ENCODE peak calls at places on chromosomes 12 and 14, in eight cellular contexts. One of them, this sample, is unnamed.

GRCh38 chr14:27050195-27050594 is 452.4 kb upstream of the NOVA1 start:
- DNase-seq in AG09309: no peak
- DNase-seq in neural crest cell: no peak
- DNase-seq in uterus: no peak
- DNase-seq in dorsolateral prefrontal cortex: no peak
- DNase-seq in thoracic aorta: no peak
- DNase-seq in fibroblast of lung: no peak
- DNase-seq in fibroblast of mammary gland: no peak
- DNase-seq in this sample: no peak

GRCh38 chr14:54686219-54686870 is 119.4 kb downstream of the SAMD4A start:
- DNase-seq in fibroblast of mammary gland: peak
- DNase-seq in AG09309: peak
- DNase-seq in neural crest cell: no peak
- DNase-seq in dorsolateral prefrontal cortex: no peak
- DNase-seq in thoracic aorta: peak
- DNase-seq in fibroblast of lung: peak
- DNase-seq in uterus: peak
- DNase-seq in this sample: peak

GRCh38 chr14:58488550-58488949 is 61.0 kb downstream of the KIAA0586 start:
- DNase-seq in dorsolateral prefrontal cortex: no peak
- DNase-seq in uterus: no peak
- DNase-seq in fibroblast of lung: peak
- DNase-seq in fibroblast of mammary gland: peak
- DNase-seq in thoracic aorta: no peak
- DNase-seq in AG09309: no peak
- DNase-seq in neural crest cell: no peak
- DNase-seq in this sample: peak

GRCh38 chr12:89333564-89334252 is 18.6 kb downstream of the DUSP6 start:
- DNase-seq in neural crest cell: no peak
- DNase-seq in fibroblast of mammary gland: no peak
- DNase-seq in thoracic aorta: no peak
- DNase-seq in AG09309: no peak
- DNase-seq in uterus: no peak
- DNase-seq in dorsolateral prefrontal cortex: no peak
- DNase-seq in fibroblast of lung: no peak
- DNase-seq in this sample: no peak

GRCh38 chr12:121264951-121265350 is 31.6 kb downstream of the CAMKK2 start:
- DNase-seq in dorsolateral prefrontal cortex: no peak
- DNase-seq in uterus: no peak
- DNase-seq in thoracic aorta: no peak
- DNase-seq in fibroblast of lung: no peak
- DNase-seq in fibroblast of mammary gland: no peak
- DNase-seq in AG09309: no peak
- DNase-seq in neural crest cell: no peak
- DNase-seq in this sample: no peak

GRCh38 chr14:103634156-103634555 is 5.1 kb downstream of the KLC1 start:
- DNase-seq in neural crest cell: no peak
- DNase-seq in dorsolateral prefrontal cortex: no peak
- DNase-seq in fibroblast of lung: no peak
- DNase-seq in uterus: no peak
- DNase-seq in thoracic aorta: no peak
- DNase-seq in AG09309: no peak
- DNase-seq in fibroblast of mammary gland: peak
- DNase-seq in this sample: no peak

GRCh38 chr14:61101803-61102548 is 120.9 kb downstream of the SLC38A6 start:
- DNase-seq in uterus: no peak
- DNase-seq in fibroblast of mammary gland: peak
- DNase-seq in AG09309: peak
- DNase-seq in fibroblast of lung: peak
- DNase-seq in thoracic aorta: no peak
- DNase-seq in dorsolateral prefrontal cortex: no peak
- DNase-seq in neural crest cell: no peak
- DNase-seq in this sample: peak

GRCh38 chr12:10562306-10562933 is 51.0 kb downstream of the MAGOHB start:
- DNase-seq in thoracic aorta: no peak
- DNase-seq in neural crest cell: peak
- DNase-seq in fibroblast of lung: peak
- DNase-seq in AG09309: peak
- DNase-seq in dorsolateral prefrontal cortex: no peak
- DNase-seq in uterus: no peak
- DNase-seq in fibroblast of mammary gland: peak
- DNase-seq in this sample: peak

GRCh38 chr14:101819251-101819990 is 57.9 kb downstream of the PPP2R5C start:
- DNase-seq in neural crest cell: no peak
- DNase-seq in thoracic aorta: no peak
- DNase-seq in dorsolateral prefrontal cortex: no peak
- DNase-seq in fibroblast of lung: no peak
- DNase-seq in AG09309: no peak
- DNase-seq in uterus: no peak
- DNase-seq in fibroblast of mammary gland: no peak
- DNase-seq in this sample: no peak

GRCh38 chr14:37122288-37122687 is 50.1 kb downstream of the SLC25A21 start:
- DNase-seq in dorsolateral prefrontal cortex: no peak
- DNase-seq in AG09309: no peak
- DNase-seq in fibroblast of mammary gland: peak
- DNase-seq in fibroblast of lung: peak
- DNase-seq in uterus: no peak
- DNase-seq in thoracic aorta: no peak
- DNase-seq in neural crest cell: no peak
- DNase-seq in this sample: peak

GRCh38 chr12:63982787-63983186 is 138.3 kb downstream of the SRGAP1 start:
- DNase-seq in uterus: no peak
- DNase-seq in fibroblast of mammary gland: no peak
- DNase-seq in dorsolateral prefrontal cortex: no peak
- DNase-seq in thoracic aorta: no peak
- DNase-seq in AG09309: no peak
- DNase-seq in neural crest cell: no peak
- DNase-seq in fibroblast of lung: no peak
- DNase-seq in this sample: no peak

GRCh38 chr12:51960488-51960887 is 9.0 kb downstream of the ACVR1B start:
- DNase-seq in neural crest cell: no peak
- DNase-seq in thoracic aorta: no peak
- DNase-seq in AG09309: no peak
- DNase-seq in fibroblast of lung: no peak
- DNase-seq in uterus: no peak
- DNase-seq in fibroblast of mammary gland: no peak
- DNase-seq in dorsolateral prefrontal cortex: no peak
- DNase-seq in this sample: no peak

GRCh38 chr12:51959211-51959610 is 7.7 kb downstream of the ACVR1B start:
- DNase-seq in fibroblast of mammary gland: peak
- DNase-seq in AG09309: no peak
- DNase-seq in uterus: peak
- DNase-seq in thoracic aorta: no peak
- DNase-seq in dorsolateral prefrontal cortex: no peak
- DNase-seq in neural crest cell: no peak
- DNase-seq in fibroblast of lung: no peak
- DNase-seq in this sample: no peak

GRCh38 chr12:51959921-51960320 is 8.4 kb downstream of the ACVR1B start:
- DNase-seq in AG09309: no peak
- DNase-seq in thoracic aorta: no peak
- DNase-seq in dorsolateral prefrontal cortex: no peak
- DNase-seq in fibroblast of mammary gland: no peak
- DNase-seq in neural crest cell: no peak
- DNase-seq in fibroblast of lung: no peak
- DNase-seq in uterus: no peak
- DNase-seq in this sample: no peak

GRCh38 chr12:51960890-51961289 is 9.4 kb downstream of the ACVR1B start:
- DNase-seq in AG09309: no peak
- DNase-seq in dorsolateral prefrontal cortex: no peak
- DNase-seq in thoracic aorta: no peak
- DNase-seq in fibroblast of lung: no peak
- DNase-seq in uterus: no peak
- DNase-seq in fibroblast of mammary gland: no peak
- DNase-seq in neural crest cell: no peak
- DNase-seq in this sample: no peak

GRCh38 chr12:51958542-51958941 is 7.0 kb downstream of the ACVR1B start:
- DNase-seq in fibroblast of mammary gland: no peak
- DNase-seq in fibroblast of lung: no peak
- DNase-seq in dorsolateral prefrontal cortex: no peak
- DNase-seq in neural crest cell: no peak
- DNase-seq in AG09309: no peak
- DNase-seq in uterus: no peak
- DNase-seq in thoracic aorta: no peak
- DNase-seq in this sample: no peak
- TF ChIP-seq CTCF in fibroblast of mammary gland: no peak
- TF ChIP-seq CTCF in fibroblast of lung: no peak
- TF ChIP-seq CTCF in dorsolateral prefrontal cortex: no peak
- TF ChIP-seq CTCF in neural crest cell: no peak
- TF ChIP-seq CTCF in AG09309: no peak
- TF ChIP-seq CTCF in uterus: no peak
- TF ChIP-seq CTCF in thoracic aorta: no peak
- TF ChIP-seq CTCF in this sample: no peak

GRCh38 chr14:92584221-92584620 is 70.6 kb downstream of the RIN3 start:
- DNase-seq in fibroblast of mammary gland: no peak
- DNase-seq in dorsolateral prefrontal cortex: peak
- DNase-seq in uterus: no peak
- DNase-seq in fibroblast of lung: no peak
- DNase-seq in thoracic aorta: no peak
- DNase-seq in neural crest cell: no peak
- DNase-seq in AG09309: no peak
- DNase-seq in this sample: no peak
- TF ChIP-seq CTCF in fibroblast of mammary gland: no peak
- TF ChIP-seq CTCF in dorsolateral prefrontal cortex: no peak
- TF ChIP-seq CTCF in uterus: no peak
- TF ChIP-seq CTCF in fibroblast of lung: no peak
- TF ChIP-seq CTCF in thoracic aorta: no peak
- TF ChIP-seq CTCF in neural crest cell: no peak
- TF ChIP-seq CTCF in AG09309: no peak
- TF ChIP-seq CTCF in this sample: no peak

GRCh38 chr14:105414456-105415371 is 4.9 kb upstream of the MTA1 start:
- DNase-seq in thoracic aorta: peak
- DNase-seq in fibroblast of lung: peak
- DNase-seq in AG09309: no peak
- DNase-seq in neural crest cell: peak
- DNase-seq in dorsolateral prefrontal cortex: peak
- DNase-seq in fibroblast of mammary gland: peak
- DNase-seq in uterus: peak
- DNase-seq in this sample: no peak
- TF ChIP-seq CTCF in thoracic aorta: peak
- TF ChIP-seq CTCF in fibroblast of lung: peak
- TF ChIP-seq CTCF in AG09309: peak
- TF ChIP-seq CTCF in neural crest cell: peak
- TF ChIP-seq CTCF in dorsolateral prefrontal cortex: peak
- TF ChIP-seq CTCF in fibroblast of mammary gland: no peak
- TF ChIP-seq CTCF in uterus: peak
- TF ChIP-seq CTCF in this sample: peak

GRCh38 chr12:55996715-55997534 is at the start of gene SUOX:
- DNase-seq in fibroblast of lung: peak
- DNase-seq in uterus: peak
- DNase-seq in dorsolateral prefrontal cortex: peak
- DNase-seq in AG09309: peak
- DNase-seq in thoracic aorta: peak
- DNase-seq in fibroblast of mammary gland: peak
- DNase-seq in neural crest cell: peak
- DNase-seq in this sample: peak
- TF ChIP-seq CTCF in fibroblast of lung: no peak
- TF ChIP-seq CTCF in uterus: no peak
- TF ChIP-seq CTCF in dorsolateral prefrontal cortex: peak
- TF ChIP-seq CTCF in AG09309: no peak
- TF ChIP-seq CTCF in thoracic aorta: no peak
- TF ChIP-seq CTCF in fibroblast of mammary gland: no peak
- TF ChIP-seq CTCF in neural crest cell: no peak
- TF ChIP-seq CTCF in this sample: no peak

DNA sequence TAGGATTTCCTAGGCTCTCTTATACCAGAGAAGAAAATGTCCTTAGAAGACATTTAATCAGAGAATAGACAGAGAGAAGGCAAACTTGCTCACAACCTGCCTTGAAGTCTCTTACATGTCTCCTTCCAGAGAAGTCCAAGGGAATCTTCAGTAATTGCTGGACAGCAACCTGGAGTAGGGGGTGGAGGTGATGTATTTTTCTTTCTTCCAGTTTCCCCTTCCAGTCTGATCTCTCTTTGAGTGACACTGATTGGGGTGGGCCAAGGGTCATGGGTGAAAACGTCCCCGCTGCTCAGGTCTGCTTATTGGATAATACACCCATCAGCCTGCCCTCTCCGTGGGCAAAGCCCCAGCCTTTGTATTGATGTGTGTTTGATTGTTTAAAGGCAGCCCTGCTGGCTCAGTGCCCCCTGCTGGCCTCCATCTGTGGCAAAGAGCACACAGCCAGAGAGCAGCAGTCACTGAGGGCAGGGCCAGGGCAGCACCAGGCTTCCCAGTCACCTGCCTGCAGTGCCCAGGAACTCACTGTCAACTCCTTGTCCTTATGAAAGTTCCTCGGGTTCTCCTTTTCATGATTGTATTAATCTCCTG is 35.7 kb upstream of the ATP2A2 start:
- DNase-seq in AG09309: no peak
- DNase-seq in fibroblast of mammary gland: peak
- DNase-seq in dorsolateral prefrontal cortex: no peak
- DNase-seq in uterus: no peak
- DNase-seq in thoracic aorta: no peak
- DNase-seq in neural crest cell: peak
- DNase-seq in fibroblast of lung: no peak
- DNase-seq in this sample: no peak
- TF ChIP-seq CTCF in AG09309: peak
- TF ChIP-seq CTCF in fibroblast of mammary gland: peak
- TF ChIP-seq CTCF in dorsolateral prefrontal cortex: peak
- TF ChIP-seq CTCF in uterus: no peak
- TF ChIP-seq CTCF in thoracic aorta: no peak
- TF ChIP-seq CTCF in neural crest cell: peak
- TF ChIP-seq CTCF in fibroblast of lung: no peak
- TF ChIP-seq CTCF in this sample: peak

DNA sequence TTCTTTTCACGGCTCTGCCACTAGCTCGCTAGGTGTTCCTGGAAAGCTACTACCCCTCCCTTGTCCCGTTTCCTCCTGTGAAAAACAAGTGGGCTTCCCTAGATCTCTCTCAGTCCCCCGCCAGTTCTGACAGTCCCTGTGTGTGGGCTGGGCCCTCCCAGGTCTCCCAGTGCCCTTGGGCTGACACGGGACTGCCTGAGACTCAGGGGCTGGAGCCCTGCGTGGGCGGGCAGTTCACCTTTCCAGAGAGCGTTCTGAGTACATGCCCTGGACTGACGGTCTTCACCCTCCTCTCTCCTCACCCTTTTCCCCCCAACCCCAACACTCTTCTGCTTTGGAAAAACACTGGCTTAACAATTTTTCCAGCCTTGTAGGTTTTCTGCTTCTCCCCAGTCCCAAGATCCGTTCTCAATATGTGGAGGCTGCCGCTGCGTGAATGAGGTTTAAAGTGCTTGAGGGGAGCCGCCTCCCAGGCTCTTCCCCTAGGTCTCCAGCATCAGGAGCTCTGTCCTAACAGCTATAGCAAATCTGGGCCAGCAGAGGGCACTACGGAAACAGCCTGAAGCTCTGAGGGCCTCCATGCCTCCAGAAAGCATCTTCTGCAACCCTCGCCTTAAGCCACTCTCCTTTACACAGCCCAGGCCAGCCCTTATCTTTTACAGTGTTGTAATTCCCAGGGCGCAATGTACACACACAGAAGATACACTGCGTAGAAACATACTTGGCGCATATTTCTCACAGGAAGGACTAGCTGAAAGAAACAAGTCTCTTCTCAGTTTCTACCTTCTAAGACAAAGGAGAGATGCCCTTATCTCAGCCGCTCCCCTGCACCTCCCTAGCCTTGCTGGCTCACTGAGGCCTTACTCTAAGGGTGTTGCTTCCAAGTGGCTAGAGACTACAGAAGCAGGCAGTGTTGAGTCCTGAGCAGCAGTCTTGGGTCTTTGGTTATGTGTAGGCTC is 10.4 kb upstream of the DCD start:
- DNase-seq in uterus: no peak
- DNase-seq in fibroblast of lung: no peak
- DNase-seq in dorsolateral prefrontal cortex: no peak
- DNase-seq in fibroblast of mammary gland: peak
- DNase-seq in AG09309: no peak
- DNase-seq in neural crest cell: peak
- DNase-seq in thoracic aorta: no peak
- DNase-seq in this sample: no peak
- TF ChIP-seq CTCF in uterus: no peak
- TF ChIP-seq CTCF in fibroblast of lung: peak
- TF ChIP-seq CTCF in dorsolateral prefrontal cortex: peak
- TF ChIP-seq CTCF in fibroblast of mammary gland: peak
- TF ChIP-seq CTCF in AG09309: peak
- TF ChIP-seq CTCF in neural crest cell: peak
- TF ChIP-seq CTCF in thoracic aorta: no peak
- TF ChIP-seq CTCF in this sample: peak